ENCODE peak calls at places on chromosome 9, in eight cellular contexts. C is GM12891, W is HCT116, O is stomach, Z is sigmoid colon, J is GM23338, D is prostate gland, U is suprapubic skin. V is an unnamed sample.

GRCh38 chr9:5611321-5612186 is 17.4 kb upstream of the RIC1 start:
- DNase-seq in C (no peak), W (no peak), O (no peak), Z (no peak), J (no peak), D (no peak), U (no peak), V (no peak)

GRCh38 chr9:110444911-110445310 is 107.2 kb upstream of the TXNDC8 start:
- DNase-seq in C (no peak), W (no peak), O (no peak), Z (no peak), J (no peak), D (no peak), U (no peak), V (no peak)

GRCh38 chr9:91131433-91131839 is 230.3 kb downstream of the AUH start:
- DNase-seq in C (no peak), W (peak), O (peak), Z (peak), J (no peak), D (peak), U (no peak), V (no peak)

GRCh38 chr9:128051932-128052734 is 15.0 kb downstream of the NAIF1 start:
- DNase-seq in C (no peak), W (peak), O (peak), Z (no peak), J (no peak), D (no peak), U (no peak), V (no peak)

GRCh38 chr9:121786543-121786948 is 135.1 kb downstream of the DAB2IP start:
- DNase-seq in C (no peak), W (no peak), O (no peak), Z (no peak), J (no peak), D (no peak), U (no peak), V (no peak)

GRCh38 chr9:104970588-104970987 is 42.6 kb upstream of the ABCA1 start:
- DNase-seq in C (no peak), W (no peak), O (no peak), Z (no peak), J (no peak), D (no peak), U (no peak), V (no peak)

GRCh38 chr9:97536480-97536879 is 35.0 kb downstream of the TMOD1 start:
- DNase-seq in C (no peak), W (no peak), O (no peak), Z (peak), J (no peak), D (no peak), U (no peak), V (no peak)

GRCh38 chr9:107684224-107684623 is 194.7 kb upstream of the KLF4 start:
- DNase-seq in C (no peak), W (no peak), O (no peak), Z (no peak), J (no peak), D (no peak), U (no peak), V (no peak)

GRCh38 chr9:134571326-134571871 is 70.2 kb upstream of the COL5A1 start:
- DNase-seq in C (no peak), W (no peak), O (peak), Z (peak), J (no peak), D (no peak), U (peak), V (no peak)

GRCh38 chr9:84974790-84975189 is 305.3 kb downstream of the NTRK2 start:
- DNase-seq in C (no peak), W (no peak), O (no peak), Z (no peak), J (no peak), D (no peak), U (no peak), V (no peak)

GRCh38 chr9:116260531-116260930 is 106.9 kb downstream of the PAPPA start:
- DNase-seq in C (no peak), W (no peak), O (no peak), Z (no peak), J (no peak), D (no peak), U (no peak), V (no peak)

GRCh38 chr9:14198049-14198448 is 115.9 kb downstream of the NFIB start:
- DNase-seq in C (no peak), W (no peak), O (no peak), Z (no peak), J (no peak), D (no peak), U (no peak), V (no peak)

GRCh38 chr9:3954950-3955670 is 344.8 kb downstream of the GLIS3 start:
- DNase-seq in C (no peak), W (no peak), O (no peak), Z (no peak), J (peak), D (no peak), U (no peak), V (no peak)

GRCh38 chr9:112997236-112997941 is 14.6 kb downstream of the ZNF883 start:
- DNase-seq in C (no peak), W (no peak), O (no peak), Z (no peak), J (peak), D (no peak), U (no peak), V (no peak)

GRCh38 chr9:130400870-130401269 is 43.9 kb upstream of the ASS1 start:
- DNase-seq in C (no peak), W (no peak), O (no peak), Z (no peak), J (no peak), D (no peak), U (no peak), V (no peak)

GRCh38 chr9:104074876-104075275 is 19.2 kb upstream of the SMC2 start:
- DNase-seq in C (no peak), W (no peak), O (no peak), Z (no peak), J (no peak), D (no peak), U (no peak), V (no peak)

GRCh38 chr9:15735083-15735974 is 182.5 kb downstream of the CCDC171 start:
- DNase-seq in C (no peak), W (no peak), O (no peak), Z (no peak), J (no peak), D (peak), U (no peak), V (peak)

GRCh38 chr9:126500600-126501382 is 112.9 kb upstream of the LMX1B start:
- DNase-seq in C (peak), W (peak), O (peak), Z (peak), J (peak), D (peak), U (peak), V (no peak)

GRCh38 chr9:109640232-109641078 is 139.5 kb upstream of the PALM2AKAP2 start:
- DNase-seq in C (no peak), W (no peak), O (peak), Z (peak), J (peak), D (peak), U (no peak), V (no peak)

GRCh38 chr9:125570246-125570645 is 136.8 kb downstream of the MAPKAP1 start:
- DNase-seq in C (no peak), W (no peak), O (no peak), Z (no peak), J (no peak), D (no peak), U (no peak), V (no peak)

GRCh38 chr9:74309654-74310053 is 187.5 kb upstream of the RORB start:
- DNase-seq in C (no peak), W (no peak), O (no peak), Z (no peak), J (peak), D (no peak), U (no peak), V (no peak)

GRCh38 chr9:119272500-119273211 is 96.6 kb downstream of the BRINP1 start:
- DNase-seq in C (no peak), W (no peak), O (no peak), Z (no peak), J (no peak), D (no peak), U (no peak), V (no peak)

GRCh38 chr9:31807574-31808256 is 576.7 kb upstream of the ACO1 start:
- DNase-seq in C (no peak), W (peak), O (no peak), Z (no peak), J (peak), D (no peak), U (no peak), V (no peak)

GRCh38 chr9:126148523-126148870 is 178.1 kb upstream of the MVB12B start:
- DNase-seq in C (no peak), W (no peak), O (peak), Z (no peak), J (no peak), D (no peak), U (peak), V (no peak)

GRCh38 chr9:123715258-123715657 is 214.7 kb downstream of the DENND1A start:
- DNase-seq in C (no peak), W (no peak), O (no peak), Z (no peak), J (no peak), D (no peak), U (no peak), V (no peak)

GRCh38 chr9:95425910-95426551 is 90.7 kb downstream of the PTCH1 start:
- DNase-seq in C (no peak), W (no peak), O (no peak), Z (no peak), J (no peak), D (no peak), U (no peak), V (no peak)

GRCh38 chr9:83304686-83305085 is 233.5 kb downstream of the FRMD3 start:
- DNase-seq in C (no peak), W (no peak), O (peak), Z (peak), J (no peak), D (peak), U (peak), V (no peak)

GRCh38 chr9:95225016-95225745 is 92.3 kb downstream of the FANCC start:
- DNase-seq in C (no peak), W (no peak), O (no peak), Z (no peak), J (no peak), D (no peak), U (no peak), V (no peak)

GRCh38 chr9:121098567-121099198 is 23.9 kb downstream of the CNTRL start:
- DNase-seq in C (no peak), W (no peak), O (no peak), Z (no peak), J (no peak), D (no peak), U (no peak), V (no peak)

GRCh38 chr9:134390537-134390936 is 64.3 kb downstream of the RXRA start:
- DNase-seq in C (peak), W (no peak), O (no peak), Z (no peak), J (no peak), D (no peak), U (no peak), V (no peak)

GRCh38 chr9:106697799-106698591 is 165.0 kb upstream of the ZNF462 start:
- DNase-seq in C (no peak), W (no peak), O (peak), Z (peak), J (peak), D (peak), U (peak), V (no peak)

GRCh38 chr9:14018061-14018460 is 295.9 kb downstream of the NFIB start:
- DNase-seq in C (no peak), W (no peak), O (no peak), Z (no peak), J (no peak), D (no peak), U (no peak), V (no peak)

GRCh38 chr9:131969469-131969989 is 110.1 kb downstream of the MED27 start:
- DNase-seq in C (no peak), W (no peak), O (no peak), Z (no peak), J (no peak), D (no peak), U (no peak), V (no peak)
- TF ChIP-seq POLR2AphosphoS5 in C (no peak), W (no peak), O (no peak), Z (no peak), J (no peak), D (no peak), U (no peak), V (no peak)

DNA sequence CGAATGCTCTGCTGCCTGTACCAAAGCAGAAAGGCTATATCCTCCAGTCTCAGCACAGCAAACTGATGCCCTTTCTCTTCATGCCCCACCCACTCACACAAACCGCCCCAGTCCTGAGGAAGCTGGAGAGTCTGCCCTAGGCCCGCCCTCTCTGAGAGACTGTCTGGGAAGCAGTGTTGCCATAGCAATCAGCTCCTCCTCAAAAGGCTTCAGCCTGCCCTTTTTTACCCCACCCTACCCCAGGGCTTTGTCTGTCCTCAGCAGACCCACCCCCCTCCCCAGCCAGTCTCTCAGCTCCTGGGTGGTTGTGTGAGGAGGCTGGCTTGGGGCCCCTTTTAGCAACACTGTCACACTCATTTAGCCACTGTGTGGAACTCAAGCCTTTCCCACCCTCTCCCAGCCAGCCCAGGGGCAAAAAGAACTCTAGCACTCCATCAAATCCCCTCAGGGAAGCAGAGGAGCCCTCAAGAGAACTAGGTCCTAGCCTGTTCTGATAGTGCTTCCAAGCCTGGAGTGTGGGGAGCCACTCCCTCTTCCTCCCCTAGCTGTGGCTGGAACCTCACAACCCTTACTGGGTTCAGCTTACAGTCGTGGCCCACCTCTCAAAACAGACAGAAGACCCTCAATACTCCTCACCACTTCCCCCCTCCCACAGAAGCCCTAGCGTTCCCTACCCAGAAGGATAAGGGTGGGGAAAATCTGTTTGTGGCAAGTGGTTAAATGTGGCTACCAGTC is 1.4 kb downstream of the ATOSB start:
- DNase-seq in C (no peak), W (peak), O (peak), Z (peak), J (peak), D (peak), U (peak), V (peak)
- TF ChIP-seq POLR2AphosphoS5 in C (no peak), W (no peak), O (peak), Z (no peak), J (no peak), D (peak), U (no peak), V (peak)

GRCh38 chr9:136117291-136118060 is 1.2 kb downstream of the TMEM250 start:
- DNase-seq in C (no peak), W (no peak), O (peak), Z (no peak), J (peak), D (no peak), U (no peak), V (no peak)
- TF ChIP-seq POLR2AphosphoS5 in C (peak), W (peak), O (no peak), Z (no peak), J (peak), D (no peak), U (no peak), V (no peak)

DNA sequence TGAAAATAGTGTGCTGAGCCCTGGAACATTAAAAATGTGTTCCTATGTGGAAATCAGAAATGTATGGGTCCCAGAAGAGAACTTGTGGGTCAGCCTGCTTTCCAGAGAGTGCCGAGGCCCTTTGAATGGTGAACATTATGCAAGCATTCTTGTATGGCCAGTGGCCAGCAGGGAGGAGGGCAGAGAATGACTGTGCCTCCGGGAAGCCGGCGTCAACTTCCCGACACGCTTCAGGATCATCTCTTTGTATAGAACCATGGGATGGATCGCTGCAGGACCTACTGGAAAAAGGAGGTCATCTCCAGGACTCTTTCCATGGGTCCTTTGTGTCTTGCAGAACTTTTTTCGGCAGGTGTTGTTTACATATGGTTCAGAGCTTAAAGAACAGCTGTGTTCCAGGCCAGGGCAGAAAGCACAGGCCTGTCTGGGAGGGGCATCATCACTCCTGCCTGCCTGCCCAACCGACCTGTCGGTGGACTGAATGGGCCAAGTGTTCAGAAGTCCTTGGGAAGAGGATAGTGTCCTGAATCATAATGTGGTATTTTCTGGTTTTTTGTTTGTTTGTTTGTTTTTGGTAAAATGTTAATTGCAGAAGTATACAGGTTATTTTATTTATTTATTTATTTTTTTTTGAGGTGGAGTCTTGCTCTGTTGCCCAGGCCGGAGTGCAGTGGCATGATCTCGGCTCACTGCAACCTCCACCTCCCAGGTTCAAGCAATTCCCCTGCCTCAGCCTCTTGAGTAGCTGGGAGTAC is 9.0 kb downstream of the PRRC2B start:
- DNase-seq in C (no peak), W (no peak), O (peak), Z (peak), J (no peak), D (peak), U (peak), V (no peak)
- TF ChIP-seq POLR2AphosphoS5 in C (no peak), W (no peak), O (peak), Z (peak), J (no peak), D (peak), U (no peak), V (no peak)

GRCh38 chr9:133137451-133138231 is 16.6 kb upstream of the RALGDS start:
- DNase-seq in C (no peak), W (no peak), O (peak), Z (peak), J (no peak), D (peak), U (peak), V (no peak)
- TF ChIP-seq POLR2AphosphoS5 in C (no peak), W (no peak), O (peak), Z (peak), J (no peak), D (no peak), U (no peak), V (no peak)

GRCh38 chr9:23379842-23380241 is 446.2 kb downstream of the ELAVL2 start:
- DNase-seq in C (no peak), W (no peak), O (no peak), Z (no peak), J (no peak), D (no peak), U (no peak), V (no peak)
- TF ChIP-seq POLR2AphosphoS5 in C (no peak), W (no peak), O (no peak), Z (no peak), J (no peak), D (no peak), U (no peak), V (no peak)

GRCh38 chr9:111531716-111532115 is 6.7 kb downstream of the ZNF483 start:
- DNase-seq in C (no peak), W (no peak), O (no peak), Z (no peak), J (no peak), D (no peak), U (no peak), V (no peak)

GRCh38 chr9:111525056-111525977 is at the start of gene ZNF483:
- DNase-seq in C (peak), W (peak), O (peak), Z (peak), J (peak), D (peak), U (no peak), V (no peak)

GRCh38 chr9:111524731-111525055 is 286 bp upstream of the ZNF483 start:
- DNase-seq in C (no peak), W (no peak), O (no peak), Z (no peak), J (no peak), D (no peak), U (no peak), V (no peak)

GRCh38 chr9:111529787-111530186 is 4.8 kb downstream of the ZNF483 start:
- DNase-seq in C (no peak), W (no peak), O (no peak), Z (no peak), J (peak), D (no peak), U (no peak), V (peak)

DNA sequence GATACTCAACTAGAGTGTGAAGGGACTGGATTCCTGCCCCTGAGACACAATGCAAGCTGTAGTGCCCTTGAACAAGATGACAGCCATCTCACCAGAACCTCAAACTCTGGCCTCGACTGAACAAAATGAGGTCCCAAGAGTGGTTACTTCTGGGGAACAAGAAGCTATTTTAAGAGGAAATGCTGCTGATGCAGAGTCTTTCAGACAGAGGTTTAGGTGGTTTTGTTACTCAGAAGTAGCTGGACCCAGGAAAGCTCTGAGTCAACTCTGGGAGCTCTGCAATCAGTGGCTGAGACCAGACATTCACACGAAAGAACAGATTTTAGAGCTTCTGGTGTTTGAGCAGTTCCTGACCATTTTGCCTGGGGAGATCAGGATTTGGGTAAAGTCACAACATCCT is 2.4 kb downstream of the ZNF483 start:
- DNase-seq in C (no peak), W (no peak), O (no peak), Z (no peak), J (no peak), D (no peak), U (no peak), V (no peak)
- TF ChIP-seq POLR2AphosphoS5 in C (no peak), W (no peak), O (no peak), Z (no peak), J (no peak), D (no peak), U (no peak), V (no peak)

GRCh38 chr9:99180662-99181061 is 41.1 kb downstream of the ALG2 start:
- DNase-seq in C (no peak), W (no peak), O (no peak), Z (no peak), J (no peak), D (no peak), U (no peak), V (no peak)

GRCh38 chr9:99183616-99184015 is 38.1 kb downstream of the ALG2 start:
- DNase-seq in C (no peak), W (no peak), O (no peak), Z (no peak), J (no peak), D (no peak), U (no peak), V (no peak)

GRCh38 chr9:99181206-99181605 is 40.5 kb downstream of the ALG2 start:
- DNase-seq in C (no peak), W (no peak), O (no peak), Z (no peak), J (no peak), D (no peak), U (no peak), V (no peak)

GRCh38 chr9:99180199-99180598 is 41.5 kb downstream of the ALG2 start:
- DNase-seq in C (no peak), W (no peak), O (no peak), Z (no peak), J (no peak), D (no peak), U (no peak), V (no peak)

GRCh38 chr9:99181621-99182020 is 40.1 kb downstream of the ALG2 start:
- DNase-seq in C (no peak), W (no peak), O (no peak), Z (no peak), J (no peak), D (no peak), U (no peak), V (no peak)
- TF ChIP-seq POLR2AphosphoS5 in C (no peak), W (no peak), O (no peak), Z (no peak), J (no peak), D (no peak), U (no peak), V (no peak)

GRCh38 chr9:89880161-89880560 is 275.3 kb downstream of the GADD45G start:
- DNase-seq in C (no peak), W (no peak), O (peak), Z (peak), J (no peak), D (no peak), U (peak), V (no peak)
- TF ChIP-seq POLR2AphosphoS5 in C (no peak), W (no peak), O (no peak), Z (no peak), J (no peak), D (no peak), U (no peak), V (no peak)

V was measured in SK-N-MC.